ENCODE peak calls at places on chromosomes 1 and 21, in seven cellular contexts. U is breast epithelium, N is uterus, R is A549, C is esophagus squamous epithelium, X is NB4, K is ovary. Y is an unnamed sample.

GRCh38 chr1:32736812-32737791 is 34.5 kb upstream of the SYNC start:
- DNase-seq in U (no peak), C (no peak), K (no peak), R (no peak), X (no peak), N (no peak), Y (peak)

GRCh38 chr1:166907763-166908162 is 31.7 kb upstream of the TADA1 start:
- DNase-seq in R (no peak), N (no peak), K (no peak), C (no peak), U (no peak), X (peak), Y (no peak)

GRCh38 chr1:170790651-170791071 is 126.7 kb downstream of the PRRX1 start:
- DNase-seq in K (no peak), C (no peak), R (no peak), U (no peak), N (no peak), X (no peak), Y (no peak)

GRCh38 chr1:21239181-21239580 is 51.1 kb downstream of the ECE1 start:
- DNase-seq in K (no peak), N (no peak), R (no peak), U (no peak), X (peak), C (no peak), Y (no peak)

GRCh38 chr1:19251305-19252196 is at the start of the genes EMC1 and MRTO4:
- DNase-seq in C (peak), N (peak), K (peak), U (peak), R (peak), X (peak), Y (peak)

GRCh38 chr1:94068096-94068830 is 52.7 kb downstream of the ABCA4 start:
- DNase-seq in U (no peak), K (no peak), N (no peak), X (no peak), C (no peak), R (peak), Y (peak)

GRCh38 chr1:63501256-63501655 is 21.8 kb downstream of the ITGB3BP start:
- DNase-seq in X (no peak), R (no peak), U (no peak), C (no peak), K (no peak), N (no peak), Y (no peak)

GRCh38 chr1:155285063-155285462 is 7.8 kb downstream of the HCN3 start:
- DNase-seq in N (no peak), X (no peak), R (no peak), K (no peak), C (no peak), U (no peak), Y (no peak)

GRCh38 chr21:45256912-45257672 is 30.6 kb downstream of the POFUT2 start:
- DNase-seq in U (no peak), R (no peak), K (no peak), C (no peak), N (no peak), X (peak), Y (no peak)

GRCh38 chr1:153598309-153599172 is 14.4 kb downstream of the S100A16 start:
- DNase-seq in X (peak), R (no peak), N (no peak), U (no peak), K (no peak), C (no peak), Y (no peak)

GRCh38 chr1:230825061-230825803 is 43.1 kb downstream of the C1orf198 start:
- DNase-seq in X (peak), U (peak), R (peak), K (no peak), C (no peak), N (no peak), Y (peak)

GRCh38 chr1:91283421-91283726 is 121.3 kb downstream of the HFM1 start:
- DNase-seq in N (no peak), R (no peak), C (no peak), K (no peak), X (no peak), U (no peak), Y (no peak)

DNA sequence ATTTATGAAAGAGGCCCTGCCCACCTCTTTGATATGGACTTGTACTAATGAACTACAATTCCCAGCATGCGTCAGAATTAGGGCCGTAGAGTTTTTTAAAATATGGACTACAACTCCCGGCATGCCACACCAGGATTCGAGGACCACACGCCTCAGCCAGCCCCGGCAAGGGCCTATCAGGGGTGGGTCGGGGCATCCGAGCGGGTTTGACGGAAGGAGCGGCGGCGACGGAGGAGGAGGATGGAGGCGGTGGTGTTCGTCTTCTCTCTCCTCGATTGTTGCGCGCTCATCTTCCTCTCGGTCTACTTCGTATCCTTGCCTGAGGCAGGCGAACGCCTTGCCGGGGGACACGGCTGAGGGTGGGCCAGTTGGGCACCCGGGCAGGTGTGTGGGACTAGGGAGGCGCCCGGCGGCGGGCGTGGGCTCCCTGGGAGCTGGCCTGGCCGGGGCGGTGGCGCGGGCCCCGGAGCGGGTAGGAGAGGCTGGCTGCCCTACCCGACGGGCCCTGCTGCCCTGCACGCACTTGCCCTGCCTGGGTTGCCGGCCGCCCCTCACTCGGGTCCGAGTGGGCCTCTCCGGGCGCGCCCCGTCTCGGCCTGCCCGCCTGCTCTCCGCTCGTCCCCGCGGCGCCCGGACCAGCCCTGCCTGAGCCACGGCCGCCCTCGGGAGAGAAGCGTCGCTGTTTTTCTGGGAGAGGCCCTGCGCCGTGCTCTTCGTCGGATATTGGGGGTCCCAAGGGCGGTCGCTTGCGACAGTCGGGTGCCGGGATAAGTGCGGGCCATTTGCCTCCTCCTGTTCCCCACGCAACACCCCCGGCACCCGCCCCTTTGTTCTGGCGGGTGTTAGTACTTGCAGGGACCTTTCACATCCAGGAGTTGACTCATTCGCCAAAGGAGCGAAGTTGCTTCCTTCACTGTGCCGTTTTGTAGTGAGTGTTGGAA is at the start of gene CNIH4:
- DNase-seq in N (peak), K (peak), X (peak), U (peak), C (peak), R (peak), Y (peak)
- TF ChIP-seq POLR2A in N (peak), K (peak), X (peak), U (peak), C (no peak), R (peak), Y (peak)

DNA sequence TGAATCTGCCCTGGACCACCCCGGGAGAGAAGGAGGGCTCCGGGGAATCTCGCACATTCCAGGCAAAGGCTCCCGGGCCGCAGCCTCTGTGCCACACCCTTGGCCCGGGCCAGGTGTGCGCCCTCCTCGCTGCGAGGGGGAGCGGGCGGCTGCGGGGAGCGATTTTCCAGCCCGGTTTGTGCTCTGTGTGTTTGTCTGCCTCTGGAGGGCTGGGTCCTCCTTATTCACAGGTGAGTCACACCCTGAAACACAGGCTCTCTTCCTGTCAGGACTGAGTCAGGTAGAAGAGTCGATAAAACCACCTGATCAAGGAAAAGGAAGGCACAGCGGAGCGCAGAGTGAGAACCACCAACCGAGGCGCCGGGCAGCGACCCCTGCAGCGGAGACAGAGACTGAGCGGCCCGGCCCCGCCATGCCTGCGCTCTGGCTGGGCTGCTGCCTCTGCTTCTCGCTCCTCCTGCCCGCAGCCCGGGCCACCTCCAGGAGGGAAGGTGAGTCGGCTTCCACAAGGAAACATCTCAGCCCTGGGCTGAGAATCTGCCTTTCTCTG is at the start of gene LAMC2:
- DNase-seq in N (peak), U (peak), K (peak), X (no peak), C (no peak), R (peak), Y (peak)
- TF ChIP-seq POLR2A in N (no peak), U (no peak), K (no peak), X (no peak), C (no peak), R (peak), Y (peak)

GRCh38 chr1:3796215-3797193 is at the start of gene LRRC47:
- DNase-seq in C (peak), N (peak), R (peak), X (peak), U (peak), K (peak), Y (peak)
- TF ChIP-seq POLR2A in C (no peak), N (peak), R (peak), X (peak), U (no peak), K (peak), Y (peak)

GRCh38 chr1:37514350-37515184 is at the start of gene MEAF6:
- DNase-seq in C (peak), K (peak), U (peak), X (peak), N (peak), R (peak), Y (peak)
- TF ChIP-seq POLR2A in C (no peak), K (peak), U (peak), X (peak), N (peak), R (peak), Y (peak)

DNA sequence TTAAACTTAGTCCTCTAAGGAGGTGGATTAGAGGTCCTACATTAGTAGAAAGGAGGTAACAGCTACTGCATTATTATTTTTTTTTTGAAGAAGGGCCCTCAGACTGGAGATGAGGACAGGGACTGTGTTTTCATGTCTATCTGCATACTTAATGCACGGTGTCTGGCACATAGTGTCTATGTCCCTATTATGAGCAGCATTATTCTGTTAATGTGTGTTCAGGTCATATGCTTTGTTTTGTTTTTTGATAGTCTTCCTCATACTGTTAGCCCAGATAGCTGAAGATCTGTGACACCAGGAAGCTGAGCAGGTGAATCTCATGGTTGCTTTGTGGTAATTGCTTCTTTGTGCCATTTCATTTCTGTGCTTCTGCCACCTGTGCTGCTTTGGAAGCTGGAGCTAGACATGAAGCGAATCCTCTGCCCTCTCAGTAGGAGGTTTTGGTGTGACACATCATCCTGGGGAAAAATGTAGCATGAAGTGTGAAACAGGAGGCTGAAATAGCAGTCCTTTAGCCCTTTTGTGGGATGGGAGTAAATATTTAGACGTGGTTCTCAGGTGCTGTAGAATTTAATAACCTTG is 15.8 kb downstream of the SMAP2 start:
- DNase-seq in R (no peak), C (no peak), U (no peak), X (no peak), K (no peak), N (no peak), Y (no peak)
- TF ChIP-seq POLR2A in R (no peak), C (no peak), U (no peak), X (no peak), K (no peak), N (no peak), Y (no peak)

DNA sequence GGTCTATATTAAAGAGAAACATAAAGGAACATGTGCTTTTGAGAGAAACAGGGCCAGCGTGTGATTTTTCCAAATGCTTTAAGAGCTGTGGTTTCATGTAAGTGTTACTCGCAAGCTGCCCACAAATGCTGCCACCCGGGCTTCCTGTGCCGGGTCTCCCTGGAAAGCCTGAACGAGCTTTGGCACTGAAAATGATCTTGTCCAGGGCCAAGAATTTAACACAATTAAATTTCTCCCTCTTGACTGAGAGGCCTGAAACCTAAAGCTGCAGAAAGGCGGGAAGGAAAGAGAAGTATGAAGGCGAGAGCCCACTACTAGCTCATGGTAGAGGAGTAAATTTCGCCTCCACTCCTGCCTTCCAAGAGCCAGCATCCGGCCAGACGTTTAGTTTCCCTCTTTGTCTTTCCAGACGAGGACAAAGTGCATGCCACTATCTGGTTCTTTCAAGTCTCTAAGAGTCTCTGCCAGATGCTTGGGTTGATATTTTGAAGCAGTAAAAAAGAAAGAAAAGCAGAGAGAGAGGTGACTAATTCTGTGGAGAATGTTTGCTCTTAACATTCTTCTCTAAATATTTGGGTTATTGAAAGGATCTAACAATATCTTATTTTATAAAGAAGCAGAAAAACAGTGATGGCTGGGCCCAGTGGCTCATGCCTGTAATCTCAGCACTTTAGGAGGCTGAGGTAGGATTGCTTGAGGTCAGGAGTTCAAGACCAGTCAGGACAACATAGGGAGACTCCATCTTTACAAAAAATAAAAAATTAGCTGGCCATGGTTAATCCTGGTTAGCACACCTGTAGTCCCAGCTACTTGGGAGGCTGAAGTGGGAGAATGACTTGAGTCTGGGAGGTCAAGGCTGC is 100.0 kb upstream of the HNRNPU start:
- DNase-seq in X (peak), R (no peak), U (no peak), K (no peak), C (no peak), N (no peak), Y (peak)
- TF ChIP-seq POLR2A in X (no peak), R (no peak), U (no peak), K (no peak), C (no peak), N (no peak), Y (no peak)

DNA sequence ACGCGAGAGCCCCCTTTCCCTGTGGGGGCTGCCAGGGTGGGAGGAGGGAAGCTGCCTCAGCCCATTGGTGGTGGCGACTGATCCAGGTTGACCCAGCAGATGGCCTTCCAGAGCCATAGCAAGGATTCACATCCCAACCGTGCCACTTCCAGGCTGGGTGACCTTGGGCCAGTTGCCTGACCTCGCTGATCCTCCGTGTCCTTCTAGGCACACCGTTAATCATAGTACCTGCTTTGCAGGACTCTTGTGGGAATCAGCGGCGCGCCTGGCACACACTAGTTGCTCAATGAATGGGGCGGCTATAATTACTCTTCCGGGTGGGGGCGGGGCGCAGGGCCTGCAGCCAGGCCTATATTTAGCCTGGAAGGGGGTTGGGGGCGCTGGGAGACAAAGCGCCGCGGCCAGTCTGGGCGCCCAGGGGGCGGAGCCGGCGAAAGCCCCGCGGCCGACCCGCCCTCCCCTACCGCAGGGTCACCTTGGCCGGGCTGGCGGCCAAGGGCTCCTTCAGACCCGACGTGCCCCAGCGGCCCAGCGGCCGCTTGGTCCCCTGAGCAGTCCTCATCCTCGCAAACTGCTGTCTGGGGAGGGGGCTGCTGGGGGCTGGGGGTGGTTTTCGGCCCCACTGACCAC is 5.1 kb downstream of the HSPB7 start:
- DNase-seq in K (peak), N (peak), U (peak), C (no peak), X (peak), R (peak), Y (peak)
- TF ChIP-seq POLR2A in K (no peak), N (no peak), U (no peak), C (no peak), X (peak), R (no peak), Y (no peak)

DNA sequence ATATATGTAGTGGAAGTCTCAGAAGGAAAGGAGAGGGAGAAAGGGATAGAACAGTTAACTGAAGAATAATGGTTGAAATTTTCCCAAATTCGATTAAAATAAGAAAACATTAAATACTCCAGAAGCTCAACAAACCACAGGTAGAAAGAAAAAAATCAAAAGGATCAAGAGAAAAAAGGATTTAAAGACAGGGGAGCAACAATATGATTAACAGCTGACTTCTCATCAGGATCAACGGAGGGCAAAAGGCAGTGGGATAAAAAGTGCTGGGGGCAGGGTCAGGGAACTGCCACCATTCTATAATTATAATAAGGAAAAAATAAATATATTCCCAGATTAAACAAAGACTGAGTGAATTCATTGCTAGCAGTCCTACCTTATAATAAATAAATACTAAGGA is 55.3 kb downstream of the CDKN2C start:
- DNase-seq in U (no peak), K (no peak), X (no peak), C (no peak), R (no peak), N (no peak), Y (no peak)
- TF ChIP-seq POLR2A in U (no peak), K (no peak), X (no peak), C (no peak), R (no peak), N (no peak), Y (no peak)

GRCh38 chr21:43717967-43718871 is 710 bp upstream of the PDXK start:
- DNase-seq in X (no peak), C (no peak), U (no peak), K (peak), N (no peak), R (no peak), Y (no peak)

GRCh38 chr21:43719748-43720538 is 1.0 kb downstream of the PDXK start:
- DNase-seq in R (no peak), X (no peak), C (no peak), N (no peak), U (no peak), K (peak), Y (peak)

GRCh38 chr21:43720539-43721224 is 1.8 kb downstream of the PDXK start:
- DNase-seq in C (no peak), K (no peak), R (no peak), U (no peak), X (peak), N (no peak), Y (no peak)

GRCh38 chr21:43717166-43717853 is 1.6 kb upstream of the PDXK start:
- DNase-seq in R (no peak), K (no peak), N (no peak), X (no peak), C (no peak), U (no peak), Y (no peak)

GRCh38 chr21:43718872-43719747 is at the start of gene PDXK:
- DNase-seq in X (peak), U (peak), N (peak), R (peak), K (peak), C (no peak), Y (peak)
- TF ChIP-seq POLR2A in X (peak), U (no peak), N (peak), R (peak), K (peak), C (no peak), Y (peak)

GRCh38 chr1:151343587-151343986 is 3.5 kb downstream of the RFX5 start:
- DNase-seq in X (no peak), U (no peak), N (no peak), C (no peak), R (no peak), K (no peak), Y (no peak)

GRCh38 chr1:151346082-151346768 is 827 bp downstream of the RFX5 start:
- DNase-seq in X (peak), N (no peak), U (no peak), R (no peak), C (no peak), K (peak), Y (no peak)

GRCh38 chr1:151342562-151342961 is 4.5 kb downstream of the RFX5 start:
- DNase-seq in C (no peak), X (no peak), N (no peak), U (no peak), K (no peak), R (no peak), Y (no peak)

GRCh38 chr1:151340870-151341754 is 5.9 kb downstream of the RFX5 start:
- DNase-seq in R (peak), U (no peak), K (peak), N (peak), C (no peak), X (peak), Y (peak)

GRCh38 chr1:151342021-151342420 is 5.0 kb downstream of the RFX5 start:
- DNase-seq in C (no peak), U (no peak), X (no peak), R (no peak), N (no peak), K (no peak), Y (no peak)
- TF ChIP-seq POLR2A in C (no peak), U (no peak), X (no peak), R (no peak), N (no peak), K (no peak), Y (no peak)

Y was measured in body of pancreas.